ENCODE peak calls at places on chromosomes 12 and 14, in seven cellular contexts. W is Calu3; E is stimulated activated CD4-positive, alpha-beta T cell treated with anti-CD3 and anti-CD28 coated beads, Interleukin-2, amount 100 ng/mL, for 24 hours; T is GM12891; Q is mucosa of descending colon; O is stimulated activated naive CD8-positive, alpha-beta T cell treated with anti-CD3 and anti-CD28 coated beads, Interleukin-15, amount 100 ng/mL, for 72 hours; C is OCI-LY7. R is an unnamed sample.
A peak's percentile ranks its signal among the peaks of the same experiment; 100 is the strongest.

GRCh38 chr14:100030441-100031153 is 34.6 kb upstream of the EVL start:
- DNase-seq in W (no peak), E (no peak), T (no peak), Q (no peak), O (no peak), C (no peak), R (no peak)

GRCh38 chr14:91873476-91874265 is 6.3 kb upstream of the TC2N start:
- DNase-seq in W (peak; percentile 48), E (peak; percentile 62), T (peak; percentile 37), Q (no peak), O (peak; percentile 64), C (peak; percentile 89), R (peak; percentile 59)

GRCh38 chr14:33709286-33709685 is 241.6 kb downstream of the EGLN3 start:
- DNase-seq in W (no peak), E (no peak), T (no peak), Q (no peak), O (no peak), C (no peak), R (no peak)

GRCh38 chr12:23060161-23060560 is 435.2 kb downstream of the ETNK1 start:
- DNase-seq in W (no peak), E (no peak), T (no peak), Q (no peak), O (no peak), C (no peak), R (no peak)

GRCh38 chr14:64591809-64592208 is 42.0 kb downstream of the PPP1R36 start:
- DNase-seq in W (no peak), E (no peak), T (no peak), Q (no peak), O (no peak), C (no peak), R (no peak)

GRCh38 chr14:71675902-71676291 is 256.3 kb upstream of the RGS6 start:
- DNase-seq in W (no peak), E (no peak), T (no peak), Q (no peak), O (no peak), C (no peak), R (no peak)

GRCh38 chr12:4118601-4119156 is 154.9 kb upstream of the CCND2 start:
- DNase-seq in W (no peak), E (no peak), T (no peak), Q (no peak), O (no peak), C (no peak), R (no peak)

GRCh38 chr12:57894577-57895292 is 46.6 kb upstream of the ATP23 start:
- DNase-seq in W (no peak), E (no peak), T (no peak), Q (no peak), O (no peak), C (peak; percentile 80), R (no peak)

GRCh38 chr14:39666386-39666785 is 234.2 kb upstream of the FBXO33 start:
- DNase-seq in W (no peak), E (no peak), T (no peak), Q (no peak), O (no peak), C (no peak), R (no peak)

GRCh38 chr12:52394836-52395405 is 9.5 kb upstream of the KRT84 start:
- DNase-seq in W (no peak), E (no peak), T (no peak), Q (no peak), O (no peak), C (no peak), R (no peak)

GRCh38 chr14:56351861-56352260 is 227.7 kb upstream of the TMEM260 start:
- DNase-seq in W (no peak), E (no peak), T (no peak), Q (no peak), O (no peak), C (no peak), R (no peak)

GRCh38 chr12:117552971-117553370 is 191.5 kb upstream of the NOS1 start:
- DNase-seq in W (no peak), E (no peak), T (no peak), Q (no peak), O (no peak), C (no peak), R (no peak)

GRCh38 chr14:61514006-61514830 is 181.1 kb upstream of the HIF1A start:
- DNase-seq in W (no peak), E (no peak), T (no peak), Q (no peak), O (no peak), C (no peak), R (no peak)

GRCh38 chr12:94074970-94075695 is 73.2 kb upstream of the PLXNC1 start:
- DNase-seq in W (no peak), E (no peak), T (no peak), Q (no peak), O (no peak), C (peak; percentile 8), R (no peak)

GRCh38 chr12:1540690-1541089 is 53.7 kb downstream of the FBXL14 start:
- DNase-seq in W (peak; percentile 32), E (no peak), T (no peak), Q (no peak), O (no peak), C (no peak), R (no peak)

GRCh38 chr12:93653712-93654111 is 23.5 kb upstream of the CRADD start:
- DNase-seq in W (no peak), E (no peak), T (no peak), Q (no peak), O (no peak), C (no peak), R (no peak)

GRCh38 chr12:66776974-66777373 is 98.1 kb upstream of the GRIP1 start:
- DNase-seq in W (no peak), E (peak; percentile 29), T (peak; percentile 2), Q (no peak), O (peak; percentile 67), C (no peak), R (no peak)

GRCh38 chr12:48924617-48925217 is 575 bp downstream of the FKBP11 start:
- DNase-seq in W (peak; percentile 63), E (peak; percentile 76), T (peak; percentile 81), Q (peak; percentile 79), O (peak; percentile 72), C (peak; percentile 89), R (peak; percentile 59)

GRCh38 chr12:57754411-57755193 is at the start of gene MARCHF9:
- DNase-seq in W (peak; percentile 93), E (peak; percentile 85), T (peak; percentile 71), Q (peak; percentile 93), O (peak; percentile 67), C (peak; percentile 91), R (peak; percentile 71)

GRCh38 chr12:86186449-86186848 is 69.7 kb downstream of the MGAT4C start:
- DNase-seq in W (peak; percentile 14), E (no peak), T (no peak), Q (no peak), O (no peak), C (no peak), R (no peak)

GRCh38 chr12:112686373-112686772 is 105.2 kb upstream of the RPH3A start:
- DNase-seq in W (peak; percentile 21), E (no peak), T (no peak), Q (no peak), O (no peak), C (no peak), R (no peak)

GRCh38 chr14:86824167-86824566 is 1168.8 kb downstream of the GALC start:
- DNase-seq in W (no peak), E (no peak), T (no peak), Q (no peak), O (no peak), C (no peak), R (no peak)

GRCh38 chr12:7129647-7130536 is at the start of gene CLSTN3:
- DNase-seq in W (peak; percentile 82), E (peak; percentile 86), T (peak; percentile 99), Q (peak; percentile 88), O (peak; percentile 77), C (peak; percentile 88), R (peak; percentile 62)

GRCh38 chr14:49052516-49052915 is 533.7 kb downstream of the RPS29 start:
- DNase-seq in W (no peak), E (no peak), T (no peak), Q (no peak), O (no peak), C (no peak), R (no peak)

GRCh38 chr12:51442324-51442723 is 17.7 kb downstream of the SLC4A8 start:
- DNase-seq in W (no peak), E (no peak), T (no peak), Q (no peak), O (no peak), C (no peak), R (no peak)

GRCh38 chr14:84490081-84490480 is 1039.9 kb upstream of the FLRT2 start:
- DNase-seq in W (no peak), E (no peak), T (no peak), Q (no peak), O (no peak), C (no peak), R (no peak)

GRCh38 chr12:25769076-25769945 is 189.2 kb upstream of the RASSF8 start:
- DNase-seq in W (no peak), E (no peak), T (no peak), Q (no peak), O (no peak), C (no peak), R (no peak)